ENCODE peak calls at places on chromosomes 11 and 22, in six cellular contexts. One of them, this sample, is unnamed. For H3K4me1, the result is how much of the 10 kb centered on the place peaks cover.

GRCh38 chr11:1310772-1311468 is 1.5 kb upstream of the TOLLIP start:
- DNase-seq in left ventricle myocardium inferior: no peak
- DNase-seq in kidney: no peak
- DNase-seq in psoas muscle: no peak
- DNase-seq in thyroid gland: no peak
- DNase-seq in upper lobe of right lung: no peak
- DNase-seq in this sample: no peak

GRCh38 chr11:7892059-7892699 is 38.9 kb downstream of the OR10A6 start:
- DNase-seq in psoas muscle: no peak
- DNase-seq in kidney: no peak
- DNase-seq in upper lobe of right lung: no peak
- DNase-seq in left ventricle myocardium inferior: no peak
- DNase-seq in thyroid gland: no peak
- DNase-seq in this sample: no peak

GRCh38 chr11:34824425-34824824 is 91.8 kb downstream of the APIP start:
- DNase-seq in upper lobe of right lung: no peak
- DNase-seq in kidney: no peak
- DNase-seq in psoas muscle: no peak
- DNase-seq in thyroid gland: peak
- DNase-seq in left ventricle myocardium inferior: no peak
- DNase-seq in this sample: no peak

GRCh38 chr22:38505595-38506117 is 455 bp downstream of the DDX17 start:
- DNase-seq in psoas muscle: peak
- DNase-seq in upper lobe of right lung: peak
- DNase-seq in kidney: peak
- DNase-seq in left ventricle myocardium inferior: peak
- DNase-seq in thyroid gland: peak
- DNase-seq in this sample: peak

GRCh38 chr11:396948-397548 is 3.0 kb downstream of the PKP3 start:
- DNase-seq in upper lobe of right lung: no peak
- DNase-seq in thyroid gland: no peak
- DNase-seq in left ventricle myocardium inferior: peak
- DNase-seq in kidney: peak
- DNase-seq in psoas muscle: peak
- DNase-seq in this sample: no peak

GRCh38 chr11:88402784-88403183 is 65.2 kb upstream of the CTSC start:
- DNase-seq in kidney: no peak
- DNase-seq in left ventricle myocardium inferior: no peak
- DNase-seq in thyroid gland: no peak
- DNase-seq in psoas muscle: no peak
- DNase-seq in upper lobe of right lung: no peak
- DNase-seq in this sample: no peak

GRCh38 chr11:70546179-70546940 is 148.0 kb downstream of the CTTN start:
- DNase-seq in kidney: peak
- DNase-seq in thyroid gland: no peak
- DNase-seq in left ventricle myocardium inferior: no peak
- DNase-seq in upper lobe of right lung: peak
- DNase-seq in psoas muscle: no peak
- DNase-seq in this sample: no peak

GRCh38 chr11:28464252-28464867 is 356.2 kb downstream of the METTL15 start:
- DNase-seq in kidney: no peak
- DNase-seq in left ventricle myocardium inferior: no peak
- DNase-seq in upper lobe of right lung: no peak
- DNase-seq in thyroid gland: no peak
- DNase-seq in psoas muscle: no peak
- DNase-seq in this sample: no peak

GRCh38 chr11:17479284-17480214 is 2.9 kb upstream of the ABCC8 start:
- DNase-seq in thyroid gland: peak
- DNase-seq in psoas muscle: no peak
- DNase-seq in left ventricle myocardium inferior: no peak
- DNase-seq in kidney: no peak
- DNase-seq in upper lobe of right lung: no peak
- DNase-seq in this sample: no peak

GRCh38 chr22:20211409-20211996 is 56.6 kb downstream of the RTN4R start:
- DNase-seq in kidney: no peak
- DNase-seq in left ventricle myocardium inferior: no peak
- DNase-seq in upper lobe of right lung: no peak
- DNase-seq in psoas muscle: no peak
- DNase-seq in thyroid gland: no peak
- DNase-seq in this sample: no peak

GRCh38 chr11:35133656-35134055 is 5.3 kb upstream of the CD44 start:
- DNase-seq in psoas muscle: no peak
- DNase-seq in upper lobe of right lung: no peak
- DNase-seq in thyroid gland: no peak
- DNase-seq in kidney: no peak
- DNase-seq in left ventricle myocardium inferior: no peak
- DNase-seq in this sample: no peak

GRCh38 chr22:22061085-22062077 is 78.8 kb upstream of the TOP3B start:
- DNase-seq in left ventricle myocardium inferior: peak
- DNase-seq in kidney: no peak
- DNase-seq in psoas muscle: peak
- DNase-seq in thyroid gland: no peak
- DNase-seq in upper lobe of right lung: no peak
- DNase-seq in this sample: peak

GRCh38 chr11:80007616-80008015 is 566.8 kb upstream of the TENM4 start:
- DNase-seq in thyroid gland: no peak
- DNase-seq in upper lobe of right lung: no peak
- DNase-seq in kidney: no peak
- DNase-seq in left ventricle myocardium inferior: no peak
- DNase-seq in psoas muscle: no peak
- DNase-seq in this sample: no peak

GRCh38 chr11:59216654-59217640 is 4.2 kb upstream of the MPEG1 start:
- DNase-seq in upper lobe of right lung: no peak
- DNase-seq in thyroid gland: peak
- DNase-seq in kidney: no peak
- DNase-seq in left ventricle myocardium inferior: no peak
- DNase-seq in psoas muscle: no peak
- DNase-seq in this sample: peak

GRCh38 chr11:65314501-65315203 is at the start of gene CDC42EP2:
- DNase-seq in kidney: peak
- DNase-seq in upper lobe of right lung: peak
- DNase-seq in thyroid gland: peak
- DNase-seq in left ventricle myocardium inferior: peak
- DNase-seq in psoas muscle: peak
- DNase-seq in this sample: peak

GRCh38 chr11:19187101-19187500 is 14.7 kb downstream of the CSRP3 start:
- DNase-seq in upper lobe of right lung: no peak
- DNase-seq in left ventricle myocardium inferior: no peak
- DNase-seq in psoas muscle: no peak
- DNase-seq in thyroid gland: no peak
- DNase-seq in kidney: no peak
- DNase-seq in this sample: no peak

GRCh38 chr22:49789289-49790141 is 38.2 kb downstream of the BRD1 start:
- DNase-seq in psoas muscle: peak
- DNase-seq in kidney: peak
- DNase-seq in thyroid gland: no peak
- DNase-seq in left ventricle myocardium inferior: peak
- DNase-seq in upper lobe of right lung: no peak
- DNase-seq in this sample: peak

GRCh38 chr11:5553347-5553746 is 5.0 kb upstream of the OR52H1 start:
- DNase-seq in left ventricle myocardium inferior: no peak
- DNase-seq in psoas muscle: no peak
- DNase-seq in upper lobe of right lung: no peak
- DNase-seq in thyroid gland: no peak
- DNase-seq in kidney: no peak
- DNase-seq in this sample: no peak

GRCh38 chr11:116913000-116913399 is 75.6 kb upstream of the APOA1 start:
- DNase-seq in upper lobe of right lung: no peak
- DNase-seq in psoas muscle: no peak
- DNase-seq in thyroid gland: no peak
- DNase-seq in kidney: no peak
- DNase-seq in left ventricle myocardium inferior: no peak
- DNase-seq in this sample: no peak

GRCh38 chr11:120511116-120511803 is at the start of gene GRIK4:
- DNase-seq in thyroid gland: peak
- DNase-seq in left ventricle myocardium inferior: peak
- DNase-seq in psoas muscle: peak
- DNase-seq in upper lobe of right lung: peak
- DNase-seq in kidney: peak
- DNase-seq in this sample: peak

GRCh38 chr11:130420478-130421198 is 7.8 kb downstream of the ADAMTS8 start:
- DNase-seq in left ventricle myocardium inferior: no peak
- DNase-seq in psoas muscle: no peak
- DNase-seq in upper lobe of right lung: no peak
- DNase-seq in kidney: no peak
- DNase-seq in thyroid gland: no peak
- DNase-seq in this sample: no peak

GRCh38 chr11:132357811-132358572 is 987.6 kb downstream of the NTM start:
- DNase-seq in thyroid gland: no peak
- DNase-seq in left ventricle myocardium inferior: no peak
- DNase-seq in psoas muscle: no peak
- DNase-seq in upper lobe of right lung: no peak
- DNase-seq in kidney: no peak
- DNase-seq in this sample: no peak

GRCh38 chr11:64894070-64894811 is 15.8 kb upstream of the EHD1 start:
- DNase-seq in thyroid gland: peak
- DNase-seq in kidney: peak
- DNase-seq in psoas muscle: peak
- DNase-seq in upper lobe of right lung: peak
- DNase-seq in left ventricle myocardium inferior: peak
- DNase-seq in this sample: peak

GRCh38 chr11:112216591-112217105 is 9.6 kb upstream of the PTS start:
- DNase-seq in psoas muscle: no peak
- DNase-seq in kidney: no peak
- DNase-seq in thyroid gland: no peak
- DNase-seq in upper lobe of right lung: no peak
- DNase-seq in left ventricle myocardium inferior: no peak
- DNase-seq in this sample: no peak

GRCh38 chr11:78060533-78060932 is 3.1 kb upstream of the THRSP start:
- DNase-seq in left ventricle myocardium inferior: no peak
- DNase-seq in kidney: no peak
- DNase-seq in psoas muscle: no peak
- DNase-seq in upper lobe of right lung: no peak
- DNase-seq in thyroid gland: no peak
- DNase-seq in this sample: no peak

GRCh38 chr11:20671856-20672546 is 2.6 kb downstream of the NELL1 start:
- DNase-seq in kidney: no peak
- DNase-seq in upper lobe of right lung: no peak
- DNase-seq in thyroid gland: peak
- DNase-seq in left ventricle myocardium inferior: no peak
- DNase-seq in psoas muscle: no peak
- DNase-seq in this sample: no peak

GRCh38 chr22:18064636-18065035 is 13.2 kb upstream of the PEX26 start:
- DNase-seq in kidney: no peak
- DNase-seq in psoas muscle: no peak
- DNase-seq in thyroid gland: no peak
- DNase-seq in upper lobe of right lung: peak
- DNase-seq in left ventricle myocardium inferior: no peak
- DNase-seq in this sample: no peak
- H3K4me1 ChIP-seq in kidney: under half
- H3K4me1 ChIP-seq in psoas muscle: under half
- H3K4me1 ChIP-seq in thyroid gland: under half
- H3K4me1 ChIP-seq in upper lobe of right lung: under half
- H3K4me1 ChIP-seq in left ventricle myocardium inferior: under half
- H3K4me1 ChIP-seq in this sample: under half

GRCh38 chr22:28882878-28883656 is at the start of gene ZNRF3:
- DNase-seq in upper lobe of right lung: peak
- DNase-seq in kidney: peak
- DNase-seq in thyroid gland: peak
- DNase-seq in left ventricle myocardium inferior: peak
- DNase-seq in psoas muscle: peak
- DNase-seq in this sample: peak
- H3K27ac ChIP-seq in upper lobe of right lung: no peak
- H3K27ac ChIP-seq in kidney: peak
- H3K27ac ChIP-seq in thyroid gland: no peak
- H3K27ac ChIP-seq in left ventricle myocardium inferior: peak
- H3K27ac ChIP-seq in psoas muscle: peak
- H3K27ac ChIP-seq in this sample: peak

GRCh38 chr11:14418801-14419417 is 59.9 kb upstream of the RRAS2 start:
- DNase-seq in kidney: no peak
- DNase-seq in left ventricle myocardium inferior: no peak
- DNase-seq in thyroid gland: no peak
- DNase-seq in psoas muscle: no peak
- DNase-seq in upper lobe of right lung: no peak
- DNase-seq in this sample: no peak
- TF ChIP-seq CTCF in kidney: peak
- TF ChIP-seq CTCF in left ventricle myocardium inferior: peak
- TF ChIP-seq CTCF in thyroid gland: peak
- TF ChIP-seq CTCF in psoas muscle: no peak
- TF ChIP-seq CTCF in upper lobe of right lung: peak
- TF ChIP-seq CTCF in this sample: no peak

GRCh38 chr11:73140213-73141030 is 1.7 kb downstream of the FCHSD2 start:
- DNase-seq in upper lobe of right lung: no peak
- DNase-seq in psoas muscle: peak
- DNase-seq in left ventricle myocardium inferior: peak
- DNase-seq in kidney: peak
- DNase-seq in thyroid gland: peak
- DNase-seq in this sample: peak

GRCh38 chr11:73141309-73142127 is 600 bp downstream of the FCHSD2 start:
- DNase-seq in left ventricle myocardium inferior: peak
- DNase-seq in thyroid gland: peak
- DNase-seq in psoas muscle: peak
- DNase-seq in kidney: peak
- DNase-seq in upper lobe of right lung: peak
- DNase-seq in this sample: peak

GRCh38 chr11:73142128-73142377 is at the start of gene FCHSD2:
- DNase-seq in left ventricle myocardium inferior: no peak
- DNase-seq in thyroid gland: no peak
- DNase-seq in kidney: no peak
- DNase-seq in upper lobe of right lung: no peak
- DNase-seq in psoas muscle: no peak
- DNase-seq in this sample: no peak

GRCh38 chr11:73139476-73140198 is 2.5 kb downstream of the FCHSD2 start:
- DNase-seq in thyroid gland: no peak
- DNase-seq in kidney: no peak
- DNase-seq in psoas muscle: no peak
- DNase-seq in left ventricle myocardium inferior: no peak
- DNase-seq in upper lobe of right lung: no peak
- DNase-seq in this sample: no peak

GRCh38 chr11:73141031-73141308 is 1.1 kb downstream of the FCHSD2 start:
- DNase-seq in kidney: peak
- DNase-seq in upper lobe of right lung: no peak
- DNase-seq in psoas muscle: peak
- DNase-seq in left ventricle myocardium inferior: peak
- DNase-seq in thyroid gland: peak
- DNase-seq in this sample: peak
- H3K4me1 ChIP-seq in kidney: under half
- H3K4me1 ChIP-seq in upper lobe of right lung: under half
- H3K4me1 ChIP-seq in psoas muscle: under half
- H3K4me1 ChIP-seq in left ventricle myocardium inferior: half or more
- H3K4me1 ChIP-seq in thyroid gland: under half
- H3K4me1 ChIP-seq in this sample: under half